ENCODE peak calls at places on chromosomes 12 and 14, in five cellular contexts. J is HCT116, R is PC-3, Z is GM23248, T is hepatocyte. C is an unnamed sample.
A peak's percentile ranks its signal among the peaks of the same experiment; 100 is the strongest.

GRCh38 chr14:61459229-61459628 is 137.8 kb downstream of the PRKCH start:
- DNase-seq in R (no peak), Z (no peak), J (no peak), T (no peak), C (no peak)

GRCh38 chr14:46048127-46048526 is 603.5 kb downstream of the RPL10L start:
- DNase-seq in Z (peak; percentile 72), R (peak; percentile 90), J (peak; percentile 39), T (peak; percentile 40), C (no peak)

GRCh38 chr12:132953163-132953425 is 3.0 kb downstream of the ZNF605 start:
- DNase-seq in J (no peak), R (no peak), Z (no peak), T (no peak), C (no peak)

GRCh38 chr14:93395227-93395626 is 35.5 kb upstream of the UNC79 start:
- DNase-seq in T (no peak), R (no peak), Z (no peak), J (no peak), C (no peak)

GRCh38 chr14:29773990-29774389 is 153.7 kb downstream of the PRKD1 start:
- DNase-seq in T (no peak), Z (no peak), R (no peak), J (no peak), C (peak; percentile 30)

GRCh38 chr14:33647385-33647786 is 303.5 kb downstream of the EGLN3 start:
- DNase-seq in T (no peak), Z (peak; percentile 96), R (peak; percentile 96), J (no peak), C (no peak)

GRCh38 chr14:66507181-66507721 is 696 bp upstream of the GPHN start:
- DNase-seq in T (no peak), J (peak; percentile 34), R (peak; percentile 55), Z (no peak), C (no peak)

GRCh38 chr12:76348079-76348901 is at the start of gene BBS10:
- DNase-seq in T (peak; percentile 93), J (peak; percentile 83), Z (peak; percentile 97), R (peak; percentile 92), C (peak; percentile 92)

GRCh38 chr12:85425349-85425612 is 145.3 kb downstream of the ALX1 start:
- DNase-seq in R (no peak), Z (no peak), T (no peak), J (no peak), C (no peak)

GRCh38 chr12:106585862-106586534 is 3.2 kb downstream of the RFX4 start:
- DNase-seq in Z (no peak), R (no peak), T (peak; percentile 27), J (no peak), C (no peak)

GRCh38 chr14:100815478-100816285 is 10.2 kb upstream of the MEG3 start:
- DNase-seq in T (peak; percentile 63), J (no peak), Z (no peak), R (no peak), C (no peak)

GRCh38 chr12:78483767-78484315 is 380.7 kb upstream of the SYT1 start:
- DNase-seq in T (no peak), J (no peak), R (no peak), Z (no peak), C (no peak)

GRCh38 chr12:6703631-6704030 is 3.0 kb upstream of the PIANP start:
- DNase-seq in J (no peak), R (no peak), Z (peak; percentile 46), T (no peak), C (no peak)

GRCh38 chr12:30853561-30854133 is 72.9 kb upstream of the TSPAN11 start:
- DNase-seq in Z (no peak), R (no peak), J (no peak), T (no peak), C (no peak)

GRCh38 chr14:101505216-101505970 is 55.9 kb upstream of the DIO3 start:
- DNase-seq in J (no peak), R (no peak), T (no peak), Z (no peak), C (no peak)

GRCh38 chr12:44584625-44585024 is 291.5 kb downstream of the NELL2 start:
- DNase-seq in Z (no peak), J (no peak), T (no peak), R (no peak), C (no peak)

GRCh38 chr14:24481622-24482324 is 26.3 kb downstream of the CMA1 start:
- DNase-seq in Z (peak; percentile 53), R (peak; percentile 46), J (peak; percentile 44), T (peak; percentile 46), C (peak; percentile 29)

GRCh38 chr14:55306938-55307589 is 35.8 kb downstream of the FBXO34 start:
- DNase-seq in R (no peak), T (no peak), J (no peak), Z (no peak), C (no peak)

GRCh38 chr12:23909559-23909958 is 39.9 kb downstream of the SOX5 start:
- DNase-seq in T (no peak), J (no peak), R (no peak), Z (no peak), C (no peak)

GRCh38 chr12:114238808-114239207 is 167.1 kb downstream of the TBX5 start:
- DNase-seq in J (no peak), Z (peak; percentile 53), R (no peak), T (peak; percentile 63), C (no peak)

GRCh38 chr12:52577316-52577715 is 3.7 kb upstream of the KRT74 start:
- DNase-seq in T (no peak), R (no peak), Z (no peak), J (no peak), C (no peak)

GRCh38 chr12:93022603-93023340 is 93.7 kb upstream of the EEA1 start:
- DNase-seq in Z (no peak), T (no peak), R (no peak), J (no peak), C (no peak)

GRCh38 chr12:92134638-92135274 is 10.9 kb downstream of the BTG1 start:
- DNase-seq in Z (peak; percentile 85), T (no peak), J (no peak), R (peak; percentile 82), C (peak; percentile 5)

GRCh38 chr12:7769999-7770398 is 5.0 kb downstream of the NANOGNB start:
- DNase-seq in T (no peak), J (no peak), R (no peak), Z (no peak), C (no peak)

GRCh38 chr14:79543966-79544365 is 667.3 kb downstream of the DIO2 start:
- DNase-seq in R (peak; percentile 82), Z (peak; percentile 44), J (no peak), T (peak; percentile 50), C (no peak)

GRCh38 chr12:92759634-92760268 is 57.0 kb downstream of the PLEKHG7 start:
- DNase-seq in R (peak; percentile 85), T (peak; percentile 45), Z (peak; percentile 95), J (peak; percentile 77), C (no peak)

GRCh38 chr12:117352260-117352659 is 9.2 kb downstream of the NOS1 start:
- DNase-seq in Z (no peak), R (no peak), J (no peak), T (no peak), C (no peak)

GRCh38 chr12:123264642-123265041 is 7.0 kb downstream of the CDK2AP1 start:
- DNase-seq in Z (no peak), T (no peak), R (no peak), J (no peak), C (no peak)

GRCh38 chr12:2429032-2429431 is 365.7 kb upstream of the FKBP4 start:
- DNase-seq in J (no peak), R (no peak), T (no peak), Z (peak; percentile 52), C (no peak)

GRCh38 chr12:2432856-2433255 is 361.9 kb upstream of the FKBP4 start:
- DNase-seq in J (no peak), Z (no peak), R (no peak), T (no peak), C (no peak)

GRCh38 chr12:2435511-2435910 is 359.3 kb upstream of the FKBP4 start:
- DNase-seq in T (no peak), R (no peak), Z (no peak), J (no peak), C (no peak)

GRCh38 chr12:2431810-2432209 is 363.0 kb upstream of the FKBP4 start:
- DNase-seq in Z (peak; percentile 75), J (no peak), R (no peak), T (no peak), C (no peak)
- H3K4me1 ChIP-seq in Z (peaks cover 10% of the 10 kb centered on the region), J (no peaks in the 10 kb centered on the region), R (no peaks in the 10 kb centered on the region), T (no peaks in the 10 kb centered on the region), C (no peaks in the 10 kb centered on the region)

DNA sequence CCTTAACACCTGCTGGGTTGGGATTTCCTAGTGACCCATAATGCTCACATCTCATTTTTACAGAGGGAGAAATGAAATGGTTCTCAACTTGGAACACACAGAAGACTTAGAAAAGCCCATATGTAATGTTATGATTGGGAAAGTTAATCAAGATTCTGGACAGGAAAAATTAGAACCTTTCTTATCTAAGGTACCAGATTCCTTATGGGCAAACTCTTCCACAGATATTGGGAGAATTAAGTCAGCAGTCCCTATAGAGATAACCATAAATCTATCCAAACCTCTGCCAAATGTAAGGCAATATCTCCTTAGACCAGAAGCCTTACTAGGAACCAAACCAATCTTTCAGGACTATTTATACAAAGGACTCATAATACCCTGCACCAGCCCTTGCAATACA is 13.9 kb upstream of the PSMC1 start:
- DNase-seq in R (no peak), Z (no peak), J (no peak), T (no peak), C (no peak)
- H3K4me3 ChIP-seq in R (no peak overlapping the region), Z (no peak overlapping the region), J (no peak overlapping the region), T (no peak overlapping the region), C (no peak overlapping the region)

GRCh38 chr14:53027562-53027961 is 76.7 kb upstream of the FERMT2 start:
- DNase-seq in Z (no peak), T (no peak), R (no peak), J (no peak), C (no peak)

GRCh38 chr14:53032161-53032803 is 81.4 kb upstream of the FERMT2 start:
- DNase-seq in T (no peak), R (peak; percentile 96), Z (peak; percentile 92), J (peak; percentile 40), C (no peak)

GRCh38 chr14:53022593-53022992 is 71.7 kb upstream of the FERMT2 start:
- DNase-seq in T (no peak), J (no peak), Z (peak; percentile 69), R (peak; percentile 87), C (no peak)

GRCh38 chr14:53023325-53023724 is 72.5 kb upstream of the FERMT2 start:
- DNase-seq in J (no peak), Z (no peak), R (no peak), T (no peak), C (no peak)

DNA sequence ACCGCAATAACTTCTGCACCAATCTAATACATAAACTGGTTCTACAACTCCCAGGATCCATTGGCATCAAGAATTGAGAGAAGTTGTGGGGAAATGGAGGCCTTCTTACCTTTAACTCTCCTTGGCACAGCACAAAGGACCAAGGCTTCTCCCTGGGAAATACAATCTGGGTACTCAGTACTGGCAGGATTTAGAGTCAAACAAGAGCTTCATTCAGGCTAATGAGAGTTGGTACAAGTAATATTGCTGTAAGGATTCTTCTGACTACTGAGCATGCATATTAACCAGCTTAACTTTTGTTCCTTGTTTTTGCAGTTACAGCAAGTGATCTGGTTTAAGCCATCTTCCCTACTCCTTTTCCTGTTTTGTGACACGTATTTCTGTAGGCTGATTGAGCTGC is 76.2 kb upstream of the FERMT2 start:
- DNase-seq in Z (no peak), T (no peak), R (no peak), J (no peak), C (no peak)
- TF ChIP-seq EZH2phosphoT487 in Z (no peak), T (no peak), R (no peak), J (no peak), C (no peak)

GRCh38 chr14:68596701-68597100 is 196.2 kb downstream of the ZFP36L1 start:
- DNase-seq in Z (no peak), J (no peak), T (no peak), R (no peak), C (no peak)
- H3K4me1 ChIP-seq in Z (peaks cover 5% of the 10 kb centered on the region), J (peaks cover 49% of the 10 kb centered on the region), T (peaks cover 37% of the 10 kb centered on the region), R (peaks cover 27% of the 10 kb centered on the region), C (no peaks in the 10 kb centered on the region)